ENCODE peak calls at places on chromosome 9, in six cellular contexts. A, M, I, Z, Q and L are unnamed samples.

GRCh38 chr9:69066955-69067354 is 31.4 kb downstream of the FXN start:
- DNase-seq in A (no peak), I (no peak), M (no peak), Z (no peak), Q (no peak), L (no peak)

GRCh38 chr9:33117306-33117705 is 40.8 kb upstream of the SMU1 start:
- DNase-seq in Z (no peak), M (peak), A (no peak), Q (peak), I (no peak), L (no peak)

GRCh38 chr9:96874947-96875459 is 20.7 kb upstream of the ZNF782 start:
- DNase-seq in I (peak), M (peak), Z (no peak), Q (peak), A (peak), L (peak)

GRCh38 chr9:88742483-88742882 is 207.5 kb downstream of the NXNL2 start:
- DNase-seq in I (no peak), A (no peak), M (peak), Z (no peak), Q (peak), L (no peak)

GRCh38 chr9:36874261-36874660 is 159.8 kb downstream of the PAX5 start:
- DNase-seq in M (no peak), Q (no peak), I (no peak), Z (no peak), A (no peak), L (no peak)

GRCh38 chr9:74630228-74630627 is 133.1 kb downstream of the RORB start:
- DNase-seq in Q (no peak), A (no peak), M (no peak), I (no peak), Z (no peak), L (no peak)

GRCh38 chr9:130137870-130138653 is 34.1 kb upstream of the NCS1 start:
- DNase-seq in M (peak), I (no peak), Z (no peak), A (no peak), Q (peak), L (peak)

GRCh38 chr9:113513111-113513510 is 49.6 kb downstream of the RGS3 start:
- DNase-seq in A (no peak), Q (no peak), Z (no peak), I (no peak), M (no peak), L (no peak)

GRCh38 chr9:129436751-129437625 is 183.9 kb downstream of the C9orf50 start:
- DNase-seq in M (peak), I (peak), A (no peak), Z (no peak), Q (peak), L (peak)